ENCODE peak calls at places on chromosomes 13 and 19, in nine cellular contexts. Q, C, B, M, P, D, E, W and N are unnamed samples.

GRCh38 chr19:6536138-6536671 is 5.4 kb downstream of the TNFSF9 start:
- DNase-seq in B (peak), D (no peak), C (peak), W (no peak), M (peak), P (peak), Q (no peak), E (no peak), N (peak)

GRCh38 chr13:31444266-31444862 is 244.6 kb downstream of the B3GLCT start:
- DNase-seq in D (no peak), P (no peak), Q (no peak), M (no peak), W (no peak), E (no peak), B (no peak), C (no peak), N (no peak)

GRCh38 chr19:23758187-23759074 is at the start of gene ZNF681:
- DNase-seq in B (peak), C (peak), P (peak), W (peak), Q (peak), D (peak), E (peak), M (peak), N (peak)

GRCh38 chr19:3367572-3368440 is 1.4 kb downstream of the NFIC start:
- DNase-seq in C (no peak), W (no peak), B (no peak), P (no peak), Q (no peak), M (no peak), D (no peak), E (no peak), N (no peak)

GRCh38 chr13:107881362-107881761 is 334.0 kb downstream of the LIG4 start:
- DNase-seq in C (no peak), Q (no peak), B (no peak), P (no peak), D (no peak), M (no peak), W (no peak), E (no peak), N (no peak)

GRCh38 chr13:30932481-30933333 is at the start of gene TEX26:
- DNase-seq in P (peak), C (no peak), Q (no peak), D (peak), B (no peak), E (no peak), M (no peak), W (no peak), N (no peak)

GRCh38 chr13:79525458-79525857 is 44.5 kb downstream of the NDFIP2 start:
- DNase-seq in M (no peak), Q (no peak), B (no peak), E (no peak), D (no peak), C (no peak), W (no peak), P (no peak), N (no peak)

GRCh38 chr19:7868326-7868670 is 5.9 kb downstream of the PRR36 start:
- DNase-seq in E (no peak), C (no peak), M (peak), B (no peak), Q (no peak), W (no peak), P (no peak), D (no peak), N (peak)

GRCh38 chr13:101916758-101917474 is 464.4 kb downstream of the ITGBL1 start:
- DNase-seq in Q (no peak), E (no peak), B (no peak), D (peak), P (no peak), M (no peak), W (no peak), C (no peak), N (no peak)

GRCh38 chr13:106919638-106920037 is 351.7 kb upstream of the ARGLU1 start:
- DNase-seq in B (no peak), E (no peak), C (no peak), P (no peak), W (no peak), Q (no peak), M (no peak), D (peak), N (no peak)

GRCh38 chr13:113143466-113144254 is 14.8 kb upstream of the PROZ start:
- DNase-seq in C (no peak), E (no peak), W (no peak), Q (no peak), M (no peak), B (no peak), P (no peak), D (no peak), N (no peak)

GRCh38 chr13:110944121-110944967 is 29.5 kb upstream of the ANKRD10 start:
- DNase-seq in P (no peak), B (no peak), Q (peak), D (no peak), C (no peak), W (no peak), M (peak), E (peak), N (peak)

GRCh38 chr19:18300930-18301717 is 19.7 kb upstream of the JUND start:
- DNase-seq in C (no peak), Q (no peak), B (no peak), D (no peak), W (no peak), M (no peak), E (no peak), P (no peak), N (no peak)

GRCh38 chr19:34838248-34838647 is 65.2 kb upstream of the ZNF599 start:
- DNase-seq in Q (no peak), W (no peak), B (no peak), C (no peak), D (no peak), E (no peak), P (no peak), M (no peak), N (no peak)

GRCh38 chr13:20221772-20222171 is 10.3 kb downstream of the GJB6 start:
- DNase-seq in B (no peak), W (no peak), M (no peak), D (no peak), C (no peak), E (no peak), P (no peak), Q (no peak), N (no peak)

GRCh38 chr13:89514534-89515312 is 1832.8 kb upstream of the MIR17HG start:
- DNase-seq in D (no peak), Q (peak), P (no peak), E (peak), M (no peak), C (no peak), W (no peak), B (no peak), N (no peak)

GRCh38 chr13:40191186-40191980 is 475.1 kb downstream of the FOXO1 start:
- DNase-seq in C (no peak), P (no peak), B (no peak), W (no peak), E (peak), Q (no peak), M (no peak), D (no peak), N (no peak)

GRCh38 chr13:113732176-113732960 is 26.7 kb upstream of the TMEM255B start:
- DNase-seq in C (no peak), W (no peak), Q (no peak), P (peak), D (no peak), E (no peak), M (no peak), B (no peak), N (no peak)

GRCh38 chr13:104597554-104598240 is 1531.5 kb upstream of the SLC10A2 start:
- DNase-seq in M (no peak), P (no peak), B (no peak), W (no peak), D (no peak), C (no peak), E (no peak), Q (no peak), N (no peak)

GRCh38 chr19:2853015-2853606 is 11.8 kb downstream of the ZNF555 start:
- DNase-seq in E (no peak), M (no peak), W (no peak), Q (no peak), C (no peak), B (no peak), D (no peak), P (no peak), N (no peak)

GRCh38 chr13:109818136-109818535 is 31.8 kb upstream of the IRS2 start:
- DNase-seq in P (no peak), E (no peak), W (no peak), M (no peak), Q (no peak), B (no peak), C (no peak), D (no peak), N (no peak)

GRCh38 chr13:97892717-97893116 is 60.8 kb upstream of the IPO5 start:
- DNase-seq in B (no peak), C (no peak), Q (no peak), D (no peak), P (no peak), E (no peak), M (no peak), W (no peak), N (no peak)

GRCh38 chr19:30338066-30338465 is 34.1 kb upstream of the ZNF536 start:
- DNase-seq in D (no peak), W (no peak), E (no peak), P (no peak), Q (no peak), M (no peak), B (no peak), C (no peak), N (no peak)

GRCh38 chr19:4371209-4371897 is 28.0 kb downstream of the MPND start:
- DNase-seq in E (no peak), M (no peak), B (no peak), C (no peak), W (no peak), D (no peak), Q (no peak), P (no peak), N (no peak)

GRCh38 chr19:44753932-44754742 is 5.6 kb downstream of the BCL3 start:
- DNase-seq in W (no peak), Q (no peak), B (peak), E (no peak), C (peak), P (peak), M (peak), D (no peak), N (peak)

GRCh38 chr13:100361504-100361903 is 227.1 kb downstream of the GGACT start:
- DNase-seq in B (no peak), E (no peak), M (no peak), P (no peak), Q (no peak), C (no peak), W (no peak), D (no peak), N (no peak)

GRCh38 chr19:33409035-33409434 is 35.5 kb downstream of the CEBPG start:
- DNase-seq in D (no peak), E (no peak), M (no peak), B (no peak), Q (no peak), P (no peak), C (no peak), W (no peak), N (no peak)

GRCh38 chr13:110387451-110388140 is 80.5 kb downstream of the COL4A2 start:
- DNase-seq in E (no peak), B (no peak), D (no peak), W (no peak), P (no peak), C (no peak), M (peak), Q (no peak), N (peak)

GRCh38 chr19:29965529-29965928 is 23.5 kb downstream of the URI1 start:
- DNase-seq in W (peak), D (no peak), P (no peak), E (no peak), M (no peak), B (no peak), C (no peak), Q (peak), N (no peak)

GRCh38 chr13:27607125-27607524 is 13.2 kb downstream of the LNX2 start:
- DNase-seq in C (no peak), Q (peak), D (no peak), W (peak), E (peak), P (no peak), M (no peak), B (no peak), N (no peak)

GRCh38 chr13:45721203-45721731 is 19.1 kb downstream of the CBY2 start:
- DNase-seq in D (no peak), B (no peak), Q (no peak), P (no peak), W (no peak), E (no peak), C (no peak), M (no peak), N (no peak)

GRCh38 chr13:108734676-108735075 is 105.3 kb downstream of the MYO16 start:
- DNase-seq in B (no peak), D (no peak), Q (no peak), E (no peak), W (no peak), M (no peak), C (no peak), P (no peak), N (no peak)

GRCh38 chr19:16628984-16629691 is 1.1 kb upstream of the MED26 start:
- DNase-seq in B (no peak), P (no peak), E (no peak), Q (peak), W (no peak), D (no peak), M (peak), C (no peak), N (peak)

GRCh38 chr19:30448386-30449130 is 76.4 kb downstream of the ZNF536 start:
- DNase-seq in M (no peak), C (no peak), P (no peak), B (no peak), W (no peak), D (no peak), Q (no peak), E (no peak), N (no peak)

GRCh38 chr19:3250675-3251074 is 26.2 kb downstream of the CELF5 start:
- DNase-seq in C (no peak), W (no peak), Q (no peak), P (no peak), B (no peak), E (no peak), D (no peak), M (peak), N (peak)

GRCh38 chr19:12984143-12984627 is 11.1 kb upstream of the NFIX start:
- DNase-seq in B (no peak), Q (no peak), P (no peak), E (no peak), D (no peak), M (no peak), W (no peak), C (no peak), N (no peak)

GRCh38 chr13:76832258-76832988 is 53.8 kb downstream of the KCTD12 start:
- DNase-seq in W (no peak), B (no peak), P (no peak), E (no peak), M (no peak), C (no peak), Q (no peak), D (no peak), N (no peak)

GRCh38 chr13:106416645-106417044 is 118.8 kb downstream of the EFNB2 start:
- DNase-seq in D (no peak), Q (no peak), E (no peak), C (no peak), B (no peak), M (no peak), W (no peak), P (no peak), N (no peak)